ENCODE peak calls at places on chromosomes 3 and 15, in eight cellular contexts. S is GM23338; H is AG04450; Q is activated CD8-positive, alpha-beta T cell treated with anti-CD3 and anti-CD28 coated beads for 36 hours; W is AG10803; T is neural crest cell; C is HFF-Myc; A is H1. G is an unnamed sample.

GRCh38 chr15:92304239-92304975 is 89.3 kb upstream of the ST8SIA2 start:
- DNase-seq in W (no peak), T (no peak), C (no peak), H (no peak), Q (no peak), A (no peak), S (no peak), G (no peak)

GRCh38 chr3:37221407-37221806 is 47.0 kb upstream of the LRRFIP2 start:
- DNase-seq in C (no peak), A (no peak), T (no peak), H (no peak), W (peak), S (no peak), Q (no peak), G (no peak)

GRCh38 chr3:100992086-100993033 is 861 bp downstream of the ABI3BP start:
- DNase-seq in C (no peak), Q (no peak), T (no peak), W (peak), S (no peak), H (no peak), A (no peak), G (no peak)

GRCh38 chr3:42189071-42189470 is 76.9 kb downstream of the CCK start:
- DNase-seq in Q (no peak), A (no peak), T (no peak), S (no peak), H (no peak), W (no peak), C (no peak), G (no peak)

GRCh38 chr15:80667895-80668430 is 27.1 kb upstream of the ABHD17C start:
- DNase-seq in T (no peak), C (no peak), W (no peak), A (no peak), S (no peak), Q (no peak), H (no peak), G (no peak)

GRCh38 chr3:177527182-177527581 is 329.9 kb upstream of the TBL1XR1 start:
- DNase-seq in C (no peak), Q (no peak), S (no peak), T (no peak), W (peak), H (no peak), A (no peak), G (no peak)

GRCh38 chr3:42061711-42062408 is 29.3 kb upstream of the TRAK1 start:
- DNase-seq in H (peak), Q (no peak), W (peak), A (no peak), T (no peak), C (peak), S (peak), G (no peak)

GRCh38 chr3:13723676-13724207 is 156.1 kb downstream of the WNT7A start:
- DNase-seq in H (no peak), Q (no peak), A (no peak), T (no peak), W (no peak), C (no peak), S (no peak), G (no peak)

GRCh38 chr15:60426870-60427528 is 29.2 kb upstream of the ANXA2 start:
- DNase-seq in H (no peak), S (no peak), Q (no peak), T (no peak), A (no peak), C (no peak), W (peak), G (no peak)

GRCh38 chr3:195066441-195066841 is 204.5 kb downstream of the XXYLT1 start:
- DNase-seq in T (no peak), C (no peak), A (no peak), W (no peak), H (no peak), Q (no peak), S (no peak), G (no peak)

DNA sequence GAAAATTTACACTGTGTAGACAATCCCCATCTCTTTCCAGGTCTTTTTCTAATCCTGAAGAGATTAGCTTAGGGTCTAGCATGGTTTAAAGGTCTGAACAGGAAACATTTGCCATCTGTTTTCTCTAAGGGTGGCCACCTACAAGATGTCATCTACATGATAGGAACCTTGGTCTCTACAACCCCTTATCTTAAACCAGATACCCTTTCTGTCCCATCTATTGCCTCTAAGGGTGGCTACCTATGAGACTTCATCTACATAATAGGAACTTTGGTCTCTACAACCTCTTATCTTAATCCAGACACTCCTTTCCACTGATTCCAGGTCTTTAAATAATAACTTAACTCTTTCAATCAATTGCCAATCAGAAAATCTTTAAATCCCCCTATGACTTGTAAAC is 604.9 kb downstream of the TUSC7 start:
- DNase-seq in A (no peak), W (no peak), T (no peak), H (no peak), Q (no peak), C (no peak), S (no peak), G (no peak)
- TF ChIP-seq CTCF in A (no peak), W (no peak), T (no peak), H (no peak), Q (no peak), C (no peak), S (no peak), G (no peak)

GRCh38 chr15:99110581-99111320 is 5.9 kb downstream of the SYNM start:
- DNase-seq in C (no peak), Q (no peak), W (peak), S (no peak), T (no peak), A (no peak), H (no peak), G (no peak)
- TF ChIP-seq CTCF in C (no peak), Q (no peak), W (no peak), S (no peak), T (no peak), A (no peak), H (no peak), G (no peak)

GRCh38 chr3:126928921-126929485 is 53.9 kb upstream of the PLXNA1 start:
- DNase-seq in W (no peak), A (no peak), H (no peak), S (no peak), Q (no peak), C (no peak), T (no peak), G (no peak)

GRCh38 chr3:126927405-126927750 is 55.5 kb upstream of the PLXNA1 start:
- DNase-seq in A (no peak), C (no peak), W (no peak), T (no peak), Q (no peak), S (no peak), H (no peak), G (no peak)

GRCh38 chr3:126927846-126928245 is 55.1 kb upstream of the PLXNA1 start:
- DNase-seq in C (no peak), S (no peak), H (no peak), Q (no peak), A (no peak), T (no peak), W (no peak), G (no peak)

GRCh38 chr3:126925411-126926171 is 57.3 kb upstream of the PLXNA1 start:
- DNase-seq in T (no peak), Q (no peak), A (no peak), W (no peak), C (no peak), S (no peak), H (no peak), G (no peak)

GRCh38 chr3:126926684-126927404 is 56.1 kb upstream of the PLXNA1 start:
- DNase-seq in Q (no peak), S (no peak), H (peak), T (no peak), W (peak), C (no peak), A (no peak), G (no peak)
- TF ChIP-seq CTCF in Q (no peak), S (no peak), H (peak), T (no peak), W (peak), C (peak), A (no peak), G (no peak)

DNA sequence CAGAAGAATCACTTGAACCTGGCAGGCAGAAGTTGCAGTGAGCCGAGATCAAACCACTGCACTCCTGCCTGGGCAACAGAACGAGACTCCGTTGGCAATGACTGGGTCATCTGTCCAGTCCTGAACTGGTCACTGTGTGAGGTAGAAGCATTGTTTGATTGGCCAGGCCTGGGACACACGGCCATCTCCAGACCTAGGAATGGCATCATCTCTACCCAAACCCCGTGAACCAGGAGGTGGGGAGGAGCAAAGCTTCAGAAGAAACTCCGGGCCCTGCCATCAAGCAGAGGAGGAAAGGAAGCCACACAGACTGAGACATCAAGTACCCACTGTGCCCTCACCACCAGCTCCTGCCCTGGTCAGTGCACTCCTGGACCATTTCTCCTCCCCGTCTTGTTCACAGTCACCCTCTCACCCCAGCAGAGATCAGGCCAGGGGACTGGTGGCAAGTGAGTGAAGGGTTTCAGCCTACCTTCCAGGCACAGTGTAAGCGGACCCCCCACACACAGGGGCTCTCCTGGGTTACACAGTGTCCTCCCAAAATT is 31.6 kb downstream of the GOLGA6L2 start:
- DNase-seq in Q (no peak), W (no peak), C (no peak), S (no peak), H (no peak), A (no peak), T (no peak), G (no peak)
- TF ChIP-seq CTCF in Q (no peak), W (no peak), C (no peak), S (no peak), H (no peak), A (no peak), T (no peak), G (no peak)

GRCh38 chr15:96346409-96346808 is 15.9 kb downstream of the NR2F2 start:
- DNase-seq in C (no peak), Q (no peak), S (no peak), A (no peak), H (no peak), T (no peak), W (no peak), G (no peak)

GRCh38 chr15:96344706-96345559 is 14.4 kb downstream of the NR2F2 start:
- DNase-seq in W (no peak), C (no peak), Q (no peak), A (peak), S (peak), H (no peak), T (no peak), G (no peak)

GRCh38 chr15:96347181-96348111 is 16.9 kb downstream of the NR2F2 start:
- DNase-seq in C (no peak), W (no peak), T (peak), Q (no peak), H (no peak), A (peak), S (peak), G (no peak)

GRCh38 chr15:96344120-96344705 is 13.7 kb downstream of the NR2F2 start:
- DNase-seq in S (peak), W (no peak), H (no peak), A (peak), T (no peak), C (no peak), Q (no peak), G (no peak)

DNA sequence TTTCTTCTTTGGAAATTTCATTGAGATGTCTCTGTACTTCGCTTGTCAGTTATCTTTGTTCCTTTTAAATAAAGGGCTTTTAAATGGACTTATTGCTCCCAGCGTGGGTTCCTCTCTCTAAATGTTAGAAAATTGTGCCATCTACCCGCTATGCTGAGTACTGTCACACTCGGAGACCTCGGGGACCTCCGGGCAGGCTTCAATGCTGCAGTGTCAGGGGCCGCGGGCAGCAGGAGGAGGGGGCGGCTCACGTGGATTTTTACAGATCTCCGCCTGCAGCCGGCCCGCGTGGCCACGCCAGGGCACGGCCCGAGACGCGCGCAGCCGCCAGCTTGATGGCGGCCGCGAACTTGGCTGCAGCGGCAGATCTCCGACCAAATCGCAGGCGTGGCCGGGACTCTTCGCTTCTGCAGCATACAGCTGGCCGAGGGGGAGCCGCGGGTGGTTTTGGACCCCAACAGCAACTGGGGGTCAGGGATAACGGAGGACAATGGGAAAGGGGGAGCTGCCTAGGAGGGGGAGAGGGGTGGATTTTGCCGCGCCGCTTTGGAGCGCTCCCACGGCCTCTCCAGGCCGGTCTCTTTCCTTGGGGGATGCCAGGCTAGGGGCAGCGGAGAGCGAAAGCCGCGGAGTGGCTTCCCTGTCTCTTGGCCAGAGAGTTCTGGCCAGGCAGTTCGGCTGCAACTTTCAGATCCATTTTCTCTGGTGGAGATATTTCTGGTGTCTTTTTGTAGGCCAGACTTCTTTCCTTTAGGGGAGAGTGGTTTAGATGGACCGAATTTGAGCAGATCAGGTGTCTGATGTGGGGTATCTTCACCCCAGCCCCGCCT is 15.3 kb downstream of the NR2F2 start:
- DNase-seq in T (peak), H (no peak), C (no peak), Q (peak), S (peak), A (peak), W (peak), G (peak)
- TF ChIP-seq CTCF in T (peak), H (peak), C (no peak), Q (peak), S (peak), A (peak), W (peak), G (no peak)

DNA sequence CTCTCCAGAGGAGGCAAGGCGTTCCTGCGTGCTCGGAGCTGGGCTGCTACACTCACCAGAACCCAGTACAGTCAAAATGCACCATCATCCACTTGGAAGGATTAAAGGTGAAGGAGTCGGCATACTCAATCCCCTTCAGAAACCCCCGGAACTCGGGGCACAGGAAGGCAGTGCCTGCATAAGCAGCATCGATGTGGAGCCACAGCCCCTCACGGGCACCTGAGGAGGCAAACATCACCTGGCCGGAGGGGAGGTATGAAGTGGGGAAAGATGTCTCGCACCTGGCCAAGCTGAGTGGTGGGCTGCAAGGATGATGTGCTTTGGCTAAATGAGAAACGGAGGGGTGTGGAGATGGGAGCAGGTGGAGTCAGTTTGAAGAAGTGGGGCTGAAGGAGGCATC is 13.0 kb downstream of the HDC start:
- DNase-seq in T (no peak), S (no peak), C (no peak), H (no peak), A (peak), W (no peak), Q (no peak), G (no peak)
- TF ChIP-seq CTCF in T (no peak), S (no peak), C (no peak), H (no peak), A (no peak), W (no peak), Q (no peak), G (no peak)

DNA sequence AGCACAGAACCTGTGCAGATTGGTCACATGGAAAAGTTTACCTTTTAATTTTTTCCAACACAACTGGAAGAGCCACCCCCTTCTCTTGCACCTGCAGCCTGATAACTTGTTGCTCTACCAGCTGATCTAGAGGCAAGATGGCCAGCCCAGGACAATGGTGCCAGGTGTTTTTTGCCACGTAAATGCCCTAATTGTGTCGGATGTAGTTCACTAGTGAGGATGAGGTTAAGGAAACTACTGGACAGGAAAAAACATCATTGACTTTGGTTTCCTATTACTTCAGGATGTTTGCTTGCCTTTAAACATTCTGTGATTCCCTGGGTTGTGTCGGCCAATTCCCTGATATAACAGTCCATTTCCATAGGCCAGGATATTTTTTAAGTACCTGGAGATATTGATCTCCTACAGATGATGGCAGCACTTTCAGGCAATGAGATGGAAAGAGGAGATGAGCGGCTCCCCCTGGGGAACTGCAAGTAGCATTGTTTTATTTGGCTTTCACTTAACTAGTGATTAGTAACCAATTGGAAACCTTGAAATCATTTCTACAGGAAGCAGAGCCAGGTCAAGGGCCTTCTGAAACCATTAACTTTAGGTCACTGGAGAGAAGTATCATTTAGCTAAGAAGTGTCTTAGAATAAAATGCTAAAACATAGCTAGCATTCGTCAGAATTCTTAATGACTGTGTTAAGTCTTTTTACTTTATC is 72.5 kb downstream of the OSBPL10 start:
- DNase-seq in A (no peak), S (no peak), Q (no peak), H (no peak), C (no peak), W (no peak), T (no peak), G (no peak)
- TF ChIP-seq CTCF in A (no peak), S (peak), Q (no peak), H (peak), C (peak), W (no peak), T (no peak), G (no peak)

G was measured in GM20000.